ENCODE peak calls at places on chromosomes 7 and 10, in ten cellular contexts. One of them, this sample, is unnamed.

GRCh38 chr7:155342313-155342712 is 44.6 kb downstream of the INSIG1 start:
- DNase-seq in activated CD8-positive, alpha-beta memory T cell treated with anti-CD3 and anti-CD28 coated beads, Interleukin-2, amount 50 U/mL, for 48 hours: peak; percentile 32
- DNase-seq in cardiac septum: no peak
- DNase-seq in NCI-H2029 treated with DMSO at 0.1 percent for 48 hours: no peak
- DNase-seq in prostate gland: peak; percentile 2
- DNase-seq in stimulated activated CD8-positive, alpha-beta memory T cell treated with anti-CD3 and anti-CD28 coated beads, Interleukin-7, amount 100 ng/mL, for 24 hours: no peak
- DNase-seq in activated CD4-positive, CD25-positive, alpha-beta regulatory T cell: no peak
- DNase-seq in CD8-positive, alpha-beta T cell: no peak
- DNase-seq in C1 segment of cervical spinal cord: no peak
- DNase-seq in HT1080: no peak
- DNase-seq in this sample: no peak

GRCh38 chr10:588246-589165 is 101.0 kb downstream of the DIP2C start:
- DNase-seq in NCI-H2029 treated with DMSO at 0.1 percent for 48 hours: no peak
- DNase-seq in cardiac septum: peak; percentile 80
- DNase-seq in activated CD4-positive, CD25-positive, alpha-beta regulatory T cell: no peak
- DNase-seq in prostate gland: no peak
- DNase-seq in CD8-positive, alpha-beta T cell: no peak
- DNase-seq in C1 segment of cervical spinal cord: no peak
- DNase-seq in HT1080: no peak
- DNase-seq in stimulated activated CD8-positive, alpha-beta memory T cell treated with anti-CD3 and anti-CD28 coated beads, Interleukin-7, amount 100 ng/mL, for 24 hours: no peak
- DNase-seq in activated CD8-positive, alpha-beta memory T cell treated with anti-CD3 and anti-CD28 coated beads, Interleukin-2, amount 50 U/mL, for 48 hours: no peak
- DNase-seq in this sample: no peak

GRCh38 chr7:82444220-82445049 is 858 bp upstream of the CACNA2D1 start:
- DNase-seq in HT1080: no peak
- DNase-seq in activated CD4-positive, CD25-positive, alpha-beta regulatory T cell: no peak
- DNase-seq in stimulated activated CD8-positive, alpha-beta memory T cell treated with anti-CD3 and anti-CD28 coated beads, Interleukin-7, amount 100 ng/mL, for 24 hours: no peak
- DNase-seq in activated CD8-positive, alpha-beta memory T cell treated with anti-CD3 and anti-CD28 coated beads, Interleukin-2, amount 50 U/mL, for 48 hours: no peak
- DNase-seq in CD8-positive, alpha-beta T cell: no peak
- DNase-seq in cardiac septum: no peak
- DNase-seq in C1 segment of cervical spinal cord: peak; percentile 40
- DNase-seq in NCI-H2029 treated with DMSO at 0.1 percent for 48 hours: peak; percentile 47
- DNase-seq in prostate gland: peak; percentile 49
- DNase-seq in this sample: peak; percentile 17

GRCh38 chr10:95793401-95794045 is 37.6 kb downstream of the ENTPD1 start:
- DNase-seq in CD8-positive, alpha-beta T cell: no peak
- DNase-seq in C1 segment of cervical spinal cord: no peak
- DNase-seq in prostate gland: no peak
- DNase-seq in NCI-H2029 treated with DMSO at 0.1 percent for 48 hours: no peak
- DNase-seq in HT1080: no peak
- DNase-seq in activated CD4-positive, CD25-positive, alpha-beta regulatory T cell: no peak
- DNase-seq in stimulated activated CD8-positive, alpha-beta memory T cell treated with anti-CD3 and anti-CD28 coated beads, Interleukin-7, amount 100 ng/mL, for 24 hours: no peak
- DNase-seq in cardiac septum: no peak
- DNase-seq in activated CD8-positive, alpha-beta memory T cell treated with anti-CD3 and anti-CD28 coated beads, Interleukin-2, amount 50 U/mL, for 48 hours: no peak
- DNase-seq in this sample: no peak

GRCh38 chr10:44723082-44723481 is 188.1 kb upstream of the TMEM72 start:
- DNase-seq in prostate gland: no peak
- DNase-seq in stimulated activated CD8-positive, alpha-beta memory T cell treated with anti-CD3 and anti-CD28 coated beads, Interleukin-7, amount 100 ng/mL, for 24 hours: no peak
- DNase-seq in cardiac septum: no peak
- DNase-seq in NCI-H2029 treated with DMSO at 0.1 percent for 48 hours: no peak
- DNase-seq in HT1080: no peak
- DNase-seq in activated CD8-positive, alpha-beta memory T cell treated with anti-CD3 and anti-CD28 coated beads, Interleukin-2, amount 50 U/mL, for 48 hours: no peak
- DNase-seq in CD8-positive, alpha-beta T cell: no peak
- DNase-seq in C1 segment of cervical spinal cord: no peak
- DNase-seq in activated CD4-positive, CD25-positive, alpha-beta regulatory T cell: no peak
- DNase-seq in this sample: no peak

GRCh38 chr10:132666733-132667612 is 119.0 kb downstream of the NKX6-2 start:
- DNase-seq in stimulated activated CD8-positive, alpha-beta memory T cell treated with anti-CD3 and anti-CD28 coated beads, Interleukin-7, amount 100 ng/mL, for 24 hours: no peak
- DNase-seq in C1 segment of cervical spinal cord: no peak
- DNase-seq in activated CD8-positive, alpha-beta memory T cell treated with anti-CD3 and anti-CD28 coated beads, Interleukin-2, amount 50 U/mL, for 48 hours: no peak
- DNase-seq in HT1080: peak; percentile 35
- DNase-seq in activated CD4-positive, CD25-positive, alpha-beta regulatory T cell: no peak
- DNase-seq in prostate gland: no peak
- DNase-seq in cardiac septum: no peak
- DNase-seq in NCI-H2029 treated with DMSO at 0.1 percent for 48 hours: no peak
- DNase-seq in CD8-positive, alpha-beta T cell: no peak
- DNase-seq in this sample: peak; percentile 56

GRCh38 chr10:6095810-6096209 is 7.0 kb downstream of the RBM17 start:
- DNase-seq in prostate gland: no peak
- DNase-seq in CD8-positive, alpha-beta T cell: no peak
- DNase-seq in activated CD8-positive, alpha-beta memory T cell treated with anti-CD3 and anti-CD28 coated beads, Interleukin-2, amount 50 U/mL, for 48 hours: no peak
- DNase-seq in HT1080: no peak
- DNase-seq in activated CD4-positive, CD25-positive, alpha-beta regulatory T cell: no peak
- DNase-seq in C1 segment of cervical spinal cord: no peak
- DNase-seq in stimulated activated CD8-positive, alpha-beta memory T cell treated with anti-CD3 and anti-CD28 coated beads, Interleukin-7, amount 100 ng/mL, for 24 hours: no peak
- DNase-seq in cardiac septum: no peak
- DNase-seq in NCI-H2029 treated with DMSO at 0.1 percent for 48 hours: no peak
- DNase-seq in this sample: no peak

GRCh38 chr7:125033506-125033905 is 103.9 kb upstream of the POT1 start:
- DNase-seq in NCI-H2029 treated with DMSO at 0.1 percent for 48 hours: peak; percentile 88
- DNase-seq in prostate gland: no peak
- DNase-seq in activated CD8-positive, alpha-beta memory T cell treated with anti-CD3 and anti-CD28 coated beads, Interleukin-2, amount 50 U/mL, for 48 hours: no peak
- DNase-seq in HT1080: peak; percentile 10
- DNase-seq in C1 segment of cervical spinal cord: no peak
- DNase-seq in activated CD4-positive, CD25-positive, alpha-beta regulatory T cell: no peak
- DNase-seq in stimulated activated CD8-positive, alpha-beta memory T cell treated with anti-CD3 and anti-CD28 coated beads, Interleukin-7, amount 100 ng/mL, for 24 hours: no peak
- DNase-seq in cardiac septum: peak; percentile 53
- DNase-seq in CD8-positive, alpha-beta T cell: no peak
- DNase-seq in this sample: no peak

GRCh38 chr10:62106929-62107519 is 161.6 kb downstream of the RTKN2 start:
- DNase-seq in activated CD8-positive, alpha-beta memory T cell treated with anti-CD3 and anti-CD28 coated beads, Interleukin-2, amount 50 U/mL, for 48 hours: no peak
- DNase-seq in C1 segment of cervical spinal cord: no peak
- DNase-seq in prostate gland: no peak
- DNase-seq in HT1080: no peak
- DNase-seq in NCI-H2029 treated with DMSO at 0.1 percent for 48 hours: no peak
- DNase-seq in activated CD4-positive, CD25-positive, alpha-beta regulatory T cell: no peak
- DNase-seq in CD8-positive, alpha-beta T cell: no peak
- DNase-seq in cardiac septum: no peak
- DNase-seq in stimulated activated CD8-positive, alpha-beta memory T cell treated with anti-CD3 and anti-CD28 coated beads, Interleukin-7, amount 100 ng/mL, for 24 hours: no peak
- DNase-seq in this sample: no peak

GRCh38 chr7:116566666-116567065 is 41.8 kb downstream of the CAV1 start:
- DNase-seq in CD8-positive, alpha-beta T cell: no peak
- DNase-seq in activated CD8-positive, alpha-beta memory T cell treated with anti-CD3 and anti-CD28 coated beads, Interleukin-2, amount 50 U/mL, for 48 hours: no peak
- DNase-seq in stimulated activated CD8-positive, alpha-beta memory T cell treated with anti-CD3 and anti-CD28 coated beads, Interleukin-7, amount 100 ng/mL, for 24 hours: no peak
- DNase-seq in C1 segment of cervical spinal cord: no peak
- DNase-seq in cardiac septum: no peak
- DNase-seq in HT1080: no peak
- DNase-seq in NCI-H2029 treated with DMSO at 0.1 percent for 48 hours: no peak
- DNase-seq in activated CD4-positive, CD25-positive, alpha-beta regulatory T cell: no peak
- DNase-seq in prostate gland: no peak
- DNase-seq in this sample: no peak

GRCh38 chr7:130554481-130554880 is 62.6 kb downstream of the MEST start:
- DNase-seq in activated CD8-positive, alpha-beta memory T cell treated with anti-CD3 and anti-CD28 coated beads, Interleukin-2, amount 50 U/mL, for 48 hours: no peak
- DNase-seq in C1 segment of cervical spinal cord: no peak
- DNase-seq in CD8-positive, alpha-beta T cell: no peak
- DNase-seq in HT1080: no peak
- DNase-seq in NCI-H2029 treated with DMSO at 0.1 percent for 48 hours: no peak
- DNase-seq in stimulated activated CD8-positive, alpha-beta memory T cell treated with anti-CD3 and anti-CD28 coated beads, Interleukin-7, amount 100 ng/mL, for 24 hours: no peak
- DNase-seq in activated CD4-positive, CD25-positive, alpha-beta regulatory T cell: no peak
- DNase-seq in cardiac septum: no peak
- DNase-seq in prostate gland: no peak
- DNase-seq in this sample: no peak

GRCh38 chr7:4693152-4693551 is 11.1 kb downstream of the FOXK1 start:
- DNase-seq in activated CD4-positive, CD25-positive, alpha-beta regulatory T cell: no peak
- DNase-seq in C1 segment of cervical spinal cord: no peak
- DNase-seq in NCI-H2029 treated with DMSO at 0.1 percent for 48 hours: no peak
- DNase-seq in CD8-positive, alpha-beta T cell: no peak
- DNase-seq in HT1080: no peak
- DNase-seq in cardiac septum: no peak
- DNase-seq in activated CD8-positive, alpha-beta memory T cell treated with anti-CD3 and anti-CD28 coated beads, Interleukin-2, amount 50 U/mL, for 48 hours: no peak
- DNase-seq in prostate gland: no peak
- DNase-seq in stimulated activated CD8-positive, alpha-beta memory T cell treated with anti-CD3 and anti-CD28 coated beads, Interleukin-7, amount 100 ng/mL, for 24 hours: no peak
- DNase-seq in this sample: no peak

GRCh38 chr10:19929466-19930140 is 113.4 kb downstream of the PLXDC2 start:
- DNase-seq in CD8-positive, alpha-beta T cell: no peak
- DNase-seq in cardiac septum: no peak
- DNase-seq in C1 segment of cervical spinal cord: no peak
- DNase-seq in NCI-H2029 treated with DMSO at 0.1 percent for 48 hours: no peak
- DNase-seq in prostate gland: no peak
- DNase-seq in activated CD8-positive, alpha-beta memory T cell treated with anti-CD3 and anti-CD28 coated beads, Interleukin-2, amount 50 U/mL, for 48 hours: no peak
- DNase-seq in stimulated activated CD8-positive, alpha-beta memory T cell treated with anti-CD3 and anti-CD28 coated beads, Interleukin-7, amount 100 ng/mL, for 24 hours: no peak
- DNase-seq in activated CD4-positive, CD25-positive, alpha-beta regulatory T cell: no peak
- DNase-seq in HT1080: peak; percentile 16
- DNase-seq in this sample: no peak

GRCh38 chr7:109844362-109844761 is 1246.6 kb upstream of the LRRN3 start:
- DNase-seq in cardiac septum: no peak
- DNase-seq in prostate gland: no peak
- DNase-seq in HT1080: no peak
- DNase-seq in stimulated activated CD8-positive, alpha-beta memory T cell treated with anti-CD3 and anti-CD28 coated beads, Interleukin-7, amount 100 ng/mL, for 24 hours: no peak
- DNase-seq in NCI-H2029 treated with DMSO at 0.1 percent for 48 hours: no peak
- DNase-seq in activated CD8-positive, alpha-beta memory T cell treated with anti-CD3 and anti-CD28 coated beads, Interleukin-2, amount 50 U/mL, for 48 hours: no peak
- DNase-seq in C1 segment of cervical spinal cord: no peak
- DNase-seq in CD8-positive, alpha-beta T cell: no peak
- DNase-seq in activated CD4-positive, CD25-positive, alpha-beta regulatory T cell: no peak
- DNase-seq in this sample: no peak

GRCh38 chr7:80014507-80014906 is 120.1 kb upstream of the GNAI1 start:
- DNase-seq in cardiac septum: no peak
- DNase-seq in stimulated activated CD8-positive, alpha-beta memory T cell treated with anti-CD3 and anti-CD28 coated beads, Interleukin-7, amount 100 ng/mL, for 24 hours: no peak
- DNase-seq in NCI-H2029 treated with DMSO at 0.1 percent for 48 hours: no peak
- DNase-seq in HT1080: peak; percentile 60
- DNase-seq in prostate gland: no peak
- DNase-seq in activated CD8-positive, alpha-beta memory T cell treated with anti-CD3 and anti-CD28 coated beads, Interleukin-2, amount 50 U/mL, for 48 hours: no peak
- DNase-seq in activated CD4-positive, CD25-positive, alpha-beta regulatory T cell: no peak
- DNase-seq in C1 segment of cervical spinal cord: no peak
- DNase-seq in CD8-positive, alpha-beta T cell: no peak
- DNase-seq in this sample: no peak

GRCh38 chr7:142516038-142516501 is 233.2 kb upstream of the PRSS1 start:
- DNase-seq in HT1080: peak; percentile 56
- DNase-seq in CD8-positive, alpha-beta T cell: no peak
- DNase-seq in C1 segment of cervical spinal cord: peak; percentile 40
- DNase-seq in activated CD8-positive, alpha-beta memory T cell treated with anti-CD3 and anti-CD28 coated beads, Interleukin-2, amount 50 U/mL, for 48 hours: no peak
- DNase-seq in activated CD4-positive, CD25-positive, alpha-beta regulatory T cell: no peak
- DNase-seq in prostate gland: peak; percentile 48
- DNase-seq in stimulated activated CD8-positive, alpha-beta memory T cell treated with anti-CD3 and anti-CD28 coated beads, Interleukin-7, amount 100 ng/mL, for 24 hours: no peak
- DNase-seq in cardiac septum: no peak
- DNase-seq in NCI-H2029 treated with DMSO at 0.1 percent for 48 hours: no peak
- DNase-seq in this sample: no peak

GRCh38 chr10:74179124-74179710 is 28.2 kb downstream of the ADK start:
- DNase-seq in prostate gland: no peak
- DNase-seq in activated CD4-positive, CD25-positive, alpha-beta regulatory T cell: no peak
- DNase-seq in C1 segment of cervical spinal cord: no peak
- DNase-seq in activated CD8-positive, alpha-beta memory T cell treated with anti-CD3 and anti-CD28 coated beads, Interleukin-2, amount 50 U/mL, for 48 hours: no peak
- DNase-seq in cardiac septum: no peak
- DNase-seq in NCI-H2029 treated with DMSO at 0.1 percent for 48 hours: no peak
- DNase-seq in CD8-positive, alpha-beta T cell: no peak
- DNase-seq in stimulated activated CD8-positive, alpha-beta memory T cell treated with anti-CD3 and anti-CD28 coated beads, Interleukin-7, amount 100 ng/mL, for 24 hours: no peak
- DNase-seq in HT1080: peak; percentile 34
- DNase-seq in this sample: no peak

GRCh38 chr7:70512719-70513118 is 619.2 kb upstream of the GALNT17 start:
- DNase-seq in CD8-positive, alpha-beta T cell: no peak
- DNase-seq in cardiac septum: no peak
- DNase-seq in stimulated activated CD8-positive, alpha-beta memory T cell treated with anti-CD3 and anti-CD28 coated beads, Interleukin-7, amount 100 ng/mL, for 24 hours: no peak
- DNase-seq in C1 segment of cervical spinal cord: no peak
- DNase-seq in HT1080: no peak
- DNase-seq in activated CD8-positive, alpha-beta memory T cell treated with anti-CD3 and anti-CD28 coated beads, Interleukin-2, amount 50 U/mL, for 48 hours: no peak
- DNase-seq in NCI-H2029 treated with DMSO at 0.1 percent for 48 hours: no peak
- DNase-seq in prostate gland: no peak
- DNase-seq in activated CD4-positive, CD25-positive, alpha-beta regulatory T cell: no peak
- DNase-seq in this sample: no peak

GRCh38 chr10:24680647-24681475 is 42.8 kb downstream of the ARHGAP21 start:
- DNase-seq in HT1080: no peak
- DNase-seq in CD8-positive, alpha-beta T cell: no peak
- DNase-seq in activated CD8-positive, alpha-beta memory T cell treated with anti-CD3 and anti-CD28 coated beads, Interleukin-2, amount 50 U/mL, for 48 hours: no peak
- DNase-seq in activated CD4-positive, CD25-positive, alpha-beta regulatory T cell: no peak
- DNase-seq in cardiac septum: no peak
- DNase-seq in stimulated activated CD8-positive, alpha-beta memory T cell treated with anti-CD3 and anti-CD28 coated beads, Interleukin-7, amount 100 ng/mL, for 24 hours: no peak
- DNase-seq in prostate gland: no peak
- DNase-seq in C1 segment of cervical spinal cord: no peak
- DNase-seq in NCI-H2029 treated with DMSO at 0.1 percent for 48 hours: no peak
- DNase-seq in this sample: no peak

GRCh38 chr10:77305650-77306632 is 331.7 kb downstream of the KCNMA1 start:
- DNase-seq in NCI-H2029 treated with DMSO at 0.1 percent for 48 hours: no peak
- DNase-seq in activated CD4-positive, CD25-positive, alpha-beta regulatory T cell: no peak
- DNase-seq in prostate gland: peak; percentile 45
- DNase-seq in HT1080: peak; percentile 27
- DNase-seq in stimulated activated CD8-positive, alpha-beta memory T cell treated with anti-CD3 and anti-CD28 coated beads, Interleukin-7, amount 100 ng/mL, for 24 hours: no peak
- DNase-seq in activated CD8-positive, alpha-beta memory T cell treated with anti-CD3 and anti-CD28 coated beads, Interleukin-2, amount 50 U/mL, for 48 hours: no peak
- DNase-seq in cardiac septum: no peak
- DNase-seq in CD8-positive, alpha-beta T cell: no peak
- DNase-seq in C1 segment of cervical spinal cord: no peak
- DNase-seq in this sample: no peak

GRCh38 chr10:33015798-33016547 is 57.9 kb upstream of the ITGB1 start:
- DNase-seq in NCI-H2029 treated with DMSO at 0.1 percent for 48 hours: no peak
- DNase-seq in cardiac septum: no peak
- DNase-seq in stimulated activated CD8-positive, alpha-beta memory T cell treated with anti-CD3 and anti-CD28 coated beads, Interleukin-7, amount 100 ng/mL, for 24 hours: no peak
- DNase-seq in activated CD8-positive, alpha-beta memory T cell treated with anti-CD3 and anti-CD28 coated beads, Interleukin-2, amount 50 U/mL, for 48 hours: no peak
- DNase-seq in CD8-positive, alpha-beta T cell: no peak
- DNase-seq in C1 segment of cervical spinal cord: no peak
- DNase-seq in activated CD4-positive, CD25-positive, alpha-beta regulatory T cell: no peak
- DNase-seq in prostate gland: no peak
- DNase-seq in HT1080: peak; percentile 69
- DNase-seq in this sample: no peak

GRCh38 chr7:23347682-23348180 is 48.6 kb downstream of the MALSU1 start:
- DNase-seq in CD8-positive, alpha-beta T cell: no peak
- DNase-seq in NCI-H2029 treated with DMSO at 0.1 percent for 48 hours: no peak
- DNase-seq in C1 segment of cervical spinal cord: no peak
- DNase-seq in activated CD4-positive, CD25-positive, alpha-beta regulatory T cell: no peak
- DNase-seq in activated CD8-positive, alpha-beta memory T cell treated with anti-CD3 and anti-CD28 coated beads, Interleukin-2, amount 50 U/mL, for 48 hours: no peak
- DNase-seq in HT1080: peak; percentile 85
- DNase-seq in cardiac septum: no peak
- DNase-seq in stimulated activated CD8-positive, alpha-beta memory T cell treated with anti-CD3 and anti-CD28 coated beads, Interleukin-7, amount 100 ng/mL, for 24 hours: no peak
- DNase-seq in prostate gland: no peak
- DNase-seq in this sample: no peak

GRCh38 chr7:42107484-42107883 is 129.5 kb downstream of the GLI3 start:
- DNase-seq in HT1080: peak; percentile 66
- DNase-seq in NCI-H2029 treated with DMSO at 0.1 percent for 48 hours: no peak
- DNase-seq in CD8-positive, alpha-beta T cell: no peak
- DNase-seq in stimulated activated CD8-positive, alpha-beta memory T cell treated with anti-CD3 and anti-CD28 coated beads, Interleukin-7, amount 100 ng/mL, for 24 hours: no peak
- DNase-seq in C1 segment of cervical spinal cord: no peak
- DNase-seq in cardiac septum: no peak
- DNase-seq in prostate gland: no peak
- DNase-seq in activated CD8-positive, alpha-beta memory T cell treated with anti-CD3 and anti-CD28 coated beads, Interleukin-2, amount 50 U/mL, for 48 hours: no peak
- DNase-seq in activated CD4-positive, CD25-positive, alpha-beta regulatory T cell: no peak
- DNase-seq in this sample: no peak

GRCh38 chr10:86953747-86954680 is 3.4 kb downstream of the MMRN2 start:
- DNase-seq in NCI-H2029 treated with DMSO at 0.1 percent for 48 hours: no peak
- DNase-seq in CD8-positive, alpha-beta T cell: no peak
- DNase-seq in prostate gland: no peak
- DNase-seq in activated CD8-positive, alpha-beta memory T cell treated with anti-CD3 and anti-CD28 coated beads, Interleukin-2, amount 50 U/mL, for 48 hours: no peak
- DNase-seq in cardiac septum: no peak
- DNase-seq in HT1080: no peak
- DNase-seq in stimulated activated CD8-positive, alpha-beta memory T cell treated with anti-CD3 and anti-CD28 coated beads, Interleukin-7, amount 100 ng/mL, for 24 hours: no peak
- DNase-seq in activated CD4-positive, CD25-positive, alpha-beta regulatory T cell: no peak
- DNase-seq in C1 segment of cervical spinal cord: peak; percentile 71
- DNase-seq in this sample: peak; percentile 84

GRCh38 chr7:6564091-6564770 is 13.0 kb upstream of the GRID2IP start:
- DNase-seq in cardiac septum: no peak
- DNase-seq in stimulated activated CD8-positive, alpha-beta memory T cell treated with anti-CD3 and anti-CD28 coated beads, Interleukin-7, amount 100 ng/mL, for 24 hours: no peak
- DNase-seq in NCI-H2029 treated with DMSO at 0.1 percent for 48 hours: no peak
- DNase-seq in prostate gland: no peak
- DNase-seq in activated CD4-positive, CD25-positive, alpha-beta regulatory T cell: no peak
- DNase-seq in activated CD8-positive, alpha-beta memory T cell treated with anti-CD3 and anti-CD28 coated beads, Interleukin-2, amount 50 U/mL, for 48 hours: no peak
- DNase-seq in HT1080: no peak
- DNase-seq in C1 segment of cervical spinal cord: no peak
- DNase-seq in CD8-positive, alpha-beta T cell: no peak
- DNase-seq in this sample: peak; percentile 78

GRCh38 chr7:132575336-132575986 is 809 bp downstream of the PLXNA4 start:
- DNase-seq in activated CD4-positive, CD25-positive, alpha-beta regulatory T cell: no peak
- DNase-seq in NCI-H2029 treated with DMSO at 0.1 percent for 48 hours: no peak
- DNase-seq in HT1080: peak; percentile 63
- DNase-seq in activated CD8-positive, alpha-beta memory T cell treated with anti-CD3 and anti-CD28 coated beads, Interleukin-2, amount 50 U/mL, for 48 hours: no peak
- DNase-seq in prostate gland: no peak
- DNase-seq in CD8-positive, alpha-beta T cell: no peak
- DNase-seq in cardiac septum: no peak
- DNase-seq in stimulated activated CD8-positive, alpha-beta memory T cell treated with anti-CD3 and anti-CD28 coated beads, Interleukin-7, amount 100 ng/mL, for 24 hours: no peak
- DNase-seq in C1 segment of cervical spinal cord: no peak
- DNase-seq in this sample: peak; percentile 94

GRCh38 chr10:66717221-66717981 is 208.4 kb upstream of the LRRTM3 start:
- DNase-seq in activated CD8-positive, alpha-beta memory T cell treated with anti-CD3 and anti-CD28 coated beads, Interleukin-2, amount 50 U/mL, for 48 hours: no peak
- DNase-seq in prostate gland: no peak
- DNase-seq in HT1080: no peak
- DNase-seq in C1 segment of cervical spinal cord: no peak
- DNase-seq in CD8-positive, alpha-beta T cell: no peak
- DNase-seq in cardiac septum: no peak
- DNase-seq in activated CD4-positive, CD25-positive, alpha-beta regulatory T cell: no peak
- DNase-seq in stimulated activated CD8-positive, alpha-beta memory T cell treated with anti-CD3 and anti-CD28 coated beads, Interleukin-7, amount 100 ng/mL, for 24 hours: no peak
- DNase-seq in NCI-H2029 treated with DMSO at 0.1 percent for 48 hours: no peak
- DNase-seq in this sample: no peak

GRCh38 chr7:1752771-1753562 is 82.9 kb downstream of the ELFN1 start:
- DNase-seq in cardiac septum: peak; percentile 63
- DNase-seq in stimulated activated CD8-positive, alpha-beta memory T cell treated with anti-CD3 and anti-CD28 coated beads, Interleukin-7, amount 100 ng/mL, for 24 hours: no peak
- DNase-seq in activated CD8-positive, alpha-beta memory T cell treated with anti-CD3 and anti-CD28 coated beads, Interleukin-2, amount 50 U/mL, for 48 hours: no peak
- DNase-seq in prostate gland: no peak
- DNase-seq in CD8-positive, alpha-beta T cell: no peak
- DNase-seq in HT1080: no peak
- DNase-seq in C1 segment of cervical spinal cord: no peak
- DNase-seq in activated CD4-positive, CD25-positive, alpha-beta regulatory T cell: no peak
- DNase-seq in NCI-H2029 treated with DMSO at 0.1 percent for 48 hours: no peak
- DNase-seq in this sample: peak; percentile 28